ENCODE peak calls at places on chromosomes 12 and 14, in seven cellular contexts. L, A, H, P, W, V and N are unnamed samples.

GRCh38 chr12:82400819-82401218 is 42.5 kb downstream of the METTL25 start:
- DNase-seq in L (no peak), A (no peak), H (no peak), P (no peak), W (no peak), V (no peak), N (no peak)

GRCh38 chr12:89448526-89448925 is 76.1 kb downstream of the GALNT4 start:
- DNase-seq in L (no peak), A (no peak), H (no peak), P (no peak), W (no peak), V (no peak), N (no peak)

GRCh38 chr12:11941601-11942360 is 129.0 kb upstream of the BCL2L14 start:
- DNase-seq in L (no peak), A (no peak), H (peak), P (no peak), W (peak), V (no peak), N (peak)

GRCh38 chr12:97047361-97047760 is 140.3 kb downstream of the NEDD1 start:
- DNase-seq in L (no peak), A (no peak), H (no peak), P (no peak), W (no peak), V (no peak), N (no peak)

GRCh38 chr12:103966736-103967135 is 1.1 kb downstream of the TDG start:
- DNase-seq in L (no peak), A (no peak), H (peak), P (no peak), W (no peak), V (no peak), N (no peak)

GRCh38 chr14:100691395-100692025 is 35.2 kb upstream of the DLK1 start:
- DNase-seq in L (no peak), A (no peak), H (no peak), P (no peak), W (no peak), V (no peak), N (no peak)

GRCh38 chr14:84927096-84927910 is 602.6 kb upstream of the FLRT2 start:
- DNase-seq in L (no peak), A (no peak), H (peak), P (no peak), W (no peak), V (no peak), N (no peak)

GRCh38 chr14:73696466-73697390 is 17.5 kb downstream of the PNMA1 start:
- DNase-seq in L (no peak), A (no peak), H (peak), P (no peak), W (peak), V (no peak), N (no peak)

GRCh38 chr14:52455291-52456088 is 96.8 kb downstream of the TXNDC16 start:
- DNase-seq in L (no peak), A (no peak), H (peak), P (no peak), W (peak), V (no peak), N (peak)

GRCh38 chr14:23162800-23163199 is 20.7 kb downstream of the SLC7A8 start:
- DNase-seq in L (no peak), A (no peak), H (no peak), P (no peak), W (no peak), V (no peak), N (no peak)

GRCh38 chr14:95533391-95533821 is 1.4 kb upstream of the GLRX5 start:
- DNase-seq in L (no peak), A (no peak), H (peak), P (no peak), W (peak), V (no peak), N (no peak)

GRCh38 chr14:76964695-76965094 is 63.8 kb downstream of the IRF2BPL start:
- DNase-seq in L (no peak), A (no peak), H (no peak), P (no peak), W (no peak), V (no peak), N (no peak)

GRCh38 chr14:103867523-103867953 is 20.2 kb upstream of the PPP1R13B start:
- DNase-seq in L (no peak), A (peak), H (no peak), P (no peak), W (no peak), V (peak), N (no peak)

GRCh38 chr12:52020539-52021336 is 14.0 kb downstream of the TAMALIN start:
- DNase-seq in L (no peak), A (no peak), H (peak), P (no peak), W (peak), V (peak), N (no peak)

GRCh38 chr12:24615967-24616411 is 332.9 kb downstream of the BCAT1 start:
- DNase-seq in L (no peak), A (no peak), H (peak), P (no peak), W (peak), V (no peak), N (no peak)

GRCh38 chr14:68638817-68639517 is 153.9 kb downstream of the ZFP36L1 start:
- DNase-seq in L (peak), A (peak), H (no peak), P (no peak), W (no peak), V (no peak), N (no peak)

GRCh38 chr14:74245292-74245691 is 6.0 kb downstream of the VSX2 start:
- DNase-seq in L (peak), A (no peak), H (no peak), P (no peak), W (no peak), V (no peak), N (no peak)

GRCh38 chr14:23727566-23728335 is 91.6 kb downstream of the DHRS2 start:
- DNase-seq in L (no peak), A (no peak), H (peak), P (no peak), W (peak), V (no peak), N (no peak)

GRCh38 chr14:72023128-72024042 is 91.2 kb downstream of the RGS6 start:
- DNase-seq in L (no peak), A (no peak), H (no peak), P (no peak), W (no peak), V (no peak), N (no peak)

GRCh38 chr12:124509676-124510300 is 57.6 kb downstream of the NCOR2 start:
- DNase-seq in L (no peak), A (no peak), H (peak), P (no peak), W (peak), V (peak), N (no peak)

GRCh38 chr12:92108651-92109050 is 37.0 kb downstream of the BTG1 start:
- DNase-seq in L (no peak), A (no peak), H (peak), P (no peak), W (peak), V (no peak), N (peak)